ENCODE peak calls at places on chromosomes 7 and 10, in seven cellular contexts. D is ovary, B is sigmoid colon, F is transverse colon, S is A549, P is tibial nerve, U is SK-N-SH. Z is an unnamed sample.

GRCh38 chr7:118731854-118732253 is 507.4 kb downstream of the ANKRD7 start:
- DNase-seq in D (no peak), B (no peak), F (no peak), S (peak; percentile 3), P (no peak), U (no peak), Z (no peak)

GRCh38 chr10:54985732-54986131 is 184.7 kb upstream of the PCDH15 start:
- DNase-seq in D (no peak), B (no peak), F (no peak), S (peak; percentile 18), P (no peak), U (peak; percentile 8), Z (no peak)

GRCh38 chr10:78405781-78406180 is 372.1 kb downstream of the RPS24 start:
- DNase-seq in D (no peak), B (peak; percentile 38), F (no peak), S (no peak), P (no peak), U (no peak), Z (peak; percentile 21)

GRCh38 chr10:131174211-131174565 is 137.3 kb downstream of the TCERG1L start:
- DNase-seq in D (no peak), B (peak; percentile 54), F (no peak), S (no peak), P (no peak), U (no peak), Z (no peak)

GRCh38 chr7:79216236-79216635 is 237.2 kb downstream of the MAGI2 start:
- DNase-seq in D (no peak), B (no peak), F (no peak), S (no peak), P (no peak), U (no peak), Z (no peak)

GRCh38 chr10:6292741-6293151 is 90.0 kb downstream of the PFKFB3 start:
- DNase-seq in D (no peak), B (no peak), F (no peak), S (no peak), P (no peak), U (no peak), Z (peak; percentile 11)

GRCh38 chr10:60456053-60456452 is 66.4 kb upstream of the ANK3 start:
- DNase-seq in D (no peak), B (no peak), F (no peak), S (no peak), P (no peak), U (no peak), Z (no peak)

GRCh38 chr10:132404911-132405462 is 8.0 kb downstream of the PWWP2B start:
- DNase-seq in D (no peak), B (no peak), F (no peak), S (no peak), P (no peak), U (no peak), Z (no peak)

GRCh38 chr7:141660259-141660658 is 41.7 kb downstream of the DENND11 start:
- DNase-seq in D (no peak), B (no peak), F (no peak), S (no peak), P (peak; percentile 18), U (no peak), Z (no peak)

GRCh38 chr7:16697507-16698199 is 51.7 kb downstream of the BZW2 start:
- DNase-seq in D (no peak), B (no peak), F (no peak), S (no peak), P (no peak), U (no peak), Z (no peak)

GRCh38 chr7:139034336-139034735 is 1.5 kb downstream of the ZC3HAV1L start:
- DNase-seq in D (no peak), B (no peak), F (no peak), S (no peak), P (no peak), U (no peak), Z (no peak)

GRCh38 chr10:3424102-3424803 is 251.7 kb upstream of the PITRM1 start:
- DNase-seq in D (no peak), B (no peak), F (no peak), S (no peak), P (no peak), U (peak; percentile 41), Z (no peak)

GRCh38 chr10:42961156-42961589 is 115.7 kb upstream of the RET start:
- DNase-seq in D (peak; percentile 6), B (peak; percentile 52), F (no peak), S (no peak), P (no peak), U (no peak), Z (peak; percentile 7)

GRCh38 chr7:92934096-92934495 is 97.7 kb upstream of the CDK6 start:
- DNase-seq in D (no peak), B (no peak), F (no peak), S (no peak), P (no peak), U (no peak), Z (no peak)

GRCh38 chr10:18607503-18607902 is 43.9 kb downstream of the NSUN6 start:
- DNase-seq in D (no peak), B (peak; percentile 74), F (peak; percentile 36), S (peak; percentile 82), P (peak; percentile 51), U (peak; percentile 60), Z (peak; percentile 38)

GRCh38 chr10:131841131-131841661 is 59.6 kb upstream of the PPP2R2D start:
- DNase-seq in D (peak; percentile 9), B (peak; percentile 19), F (no peak), S (no peak), P (no peak), U (no peak), Z (no peak)

GRCh38 chr7:73828107-73828803 is 2.5 kb upstream of the CLDN4 start:
- DNase-seq in D (no peak), B (no peak), F (peak; percentile 86), S (peak; percentile 86), P (no peak), U (peak; percentile 93), Z (peak; percentile 63)

GRCh38 chr7:142384508-142384922 is 126.7 kb upstream of the PRSS58 start:
- DNase-seq in D (no peak), B (no peak), F (no peak), S (no peak), P (no peak), U (no peak), Z (no peak)

DNA sequence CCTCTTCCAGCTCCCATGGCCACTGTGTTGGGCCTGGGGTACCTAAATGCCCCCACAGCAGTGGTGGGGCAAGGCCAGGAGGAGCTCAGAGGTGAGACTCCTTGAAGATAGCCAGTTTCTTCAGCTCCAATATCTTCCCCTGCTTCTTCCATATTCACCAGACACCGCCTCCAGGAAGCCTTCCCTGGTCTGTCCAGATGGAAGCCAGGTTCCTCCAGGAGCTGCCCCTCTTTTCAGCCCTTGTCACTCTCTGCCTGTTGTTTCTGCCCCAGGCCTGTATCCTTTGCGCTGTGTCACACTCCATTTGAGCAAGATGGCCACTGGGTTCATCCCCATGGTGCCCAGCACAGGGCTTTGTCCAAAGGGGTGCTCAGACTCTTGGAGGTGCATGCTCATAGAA is 127.7 kb downstream of the MYL10 start:
- DNase-seq in D (no peak), B (no peak), F (no peak), S (no peak), P (no peak), U (no peak), Z (no peak)
- TF ChIP-seq EP300 in D (no peak), B (no peak), F (no peak), S (no peak), P (no peak), U (no peak), Z (no peak)

DNA sequence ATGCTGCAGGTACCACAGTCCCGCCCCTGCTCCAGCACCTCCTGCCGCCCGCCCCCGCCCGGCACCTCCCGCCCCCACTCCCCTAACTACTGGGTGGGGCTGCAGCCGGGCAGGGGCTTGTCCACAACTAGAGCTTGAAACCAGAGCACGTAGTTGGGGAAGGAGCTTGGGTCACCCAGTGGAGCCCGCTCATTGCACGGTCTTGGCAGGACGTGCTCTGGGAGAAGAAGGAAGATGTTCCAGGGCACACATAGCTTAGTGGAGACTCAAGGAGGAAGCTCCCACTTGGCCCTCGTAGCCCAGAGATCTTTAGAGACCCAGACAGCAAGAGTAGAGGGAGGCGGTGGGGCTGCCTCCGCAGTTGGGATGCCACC is 692 bp downstream of the IGFBP1 start:
- DNase-seq in D (no peak), B (no peak), F (no peak), S (no peak), P (no peak), U (no peak), Z (no peak)
- TF ChIP-seq EP300 in D (no peak), B (no peak), F (no peak), S (no peak), P (no peak), U (no peak), Z (no peak)

DNA sequence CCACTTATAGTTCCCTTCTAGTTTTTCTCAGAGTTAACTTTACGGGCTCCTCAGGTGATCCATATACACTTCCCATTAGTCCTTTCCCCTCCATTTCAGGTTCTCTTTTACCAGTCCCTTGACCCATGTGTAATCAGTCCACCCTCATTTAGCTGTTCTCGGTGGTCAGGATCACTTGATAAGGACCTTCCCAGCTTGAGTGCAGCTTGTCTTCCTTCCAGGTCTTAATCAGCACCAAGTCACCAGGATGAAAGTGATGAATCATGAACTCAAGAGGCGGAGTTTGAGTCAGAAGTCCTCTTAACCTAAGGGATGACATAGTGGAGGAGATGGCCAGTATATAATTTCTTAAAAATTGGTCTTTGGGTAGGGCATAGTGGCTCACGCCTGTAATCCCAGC is 63.1 kb upstream of the CNTNAP2 start:
- DNase-seq in D (no peak), B (no peak), F (no peak), S (no peak), P (no peak), U (no peak), Z (no peak)
- TF ChIP-seq EP300 in D (no peak), B (no peak), F (no peak), S (no peak), P (no peak), U (no peak), Z (no peak)

GRCh38 chr10:104286939-104287338 is 18.0 kb downstream of the GSTO2 start:
- DNase-seq in D (no peak), B (no peak), F (no peak), S (no peak), P (no peak), U (no peak), Z (no peak)
- TF ChIP-seq EP300 in D (no peak), B (no peak), F (no peak), S (no peak), P (no peak), U (no peak), Z (no peak)

DNA sequence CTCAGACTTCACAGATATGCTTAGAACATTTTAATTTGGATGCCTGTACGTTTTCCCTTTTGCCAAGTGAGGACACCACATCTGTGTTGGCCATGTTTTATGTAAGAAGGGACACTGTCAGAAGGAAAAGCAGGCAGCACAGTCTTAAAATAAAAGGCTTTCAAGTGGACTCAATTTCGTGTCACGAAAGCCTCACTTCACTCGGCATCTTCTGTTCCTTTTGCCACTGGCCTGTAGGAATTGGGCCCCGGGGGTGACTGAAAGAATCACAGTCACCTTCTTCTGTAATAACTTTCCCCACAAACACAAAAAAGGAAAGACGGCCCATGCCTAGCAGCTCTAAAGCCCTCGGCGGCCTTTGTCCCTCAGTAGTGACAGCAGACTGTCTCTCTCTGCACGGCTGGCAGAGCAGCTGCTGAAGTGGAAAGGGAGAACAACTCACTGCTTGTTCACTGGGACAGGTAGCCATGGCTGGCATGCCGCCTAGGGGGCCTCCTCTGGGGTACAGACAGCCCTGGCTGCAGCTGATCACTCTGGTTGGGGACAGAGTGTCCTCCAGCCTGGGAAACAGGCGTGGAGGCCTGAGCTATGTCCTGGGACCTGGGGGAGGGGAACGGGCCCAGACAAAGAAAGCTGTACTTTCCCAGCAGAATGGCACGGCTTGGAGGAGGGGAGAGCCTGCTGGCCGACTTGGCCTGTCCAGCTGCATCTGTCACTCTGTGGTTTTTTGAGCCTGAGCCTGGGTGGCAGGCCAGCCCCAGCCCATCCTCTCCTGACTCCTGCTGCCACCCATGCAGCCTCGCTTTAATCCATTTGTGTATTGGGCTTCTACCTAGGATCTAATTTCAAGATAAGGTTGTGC is 4.4 kb downstream of the RASSF4 start:
- DNase-seq in D (no peak), B (peak; percentile 87), F (no peak), S (no peak), P (peak; percentile 79), U (no peak), Z (peak; percentile 77)
- TF ChIP-seq EP300 in D (no peak), B (no peak), F (no peak), S (no peak), P (peak; percentile 98), U (no peak), Z (no peak)